ENCODE peak calls at places on chromosomes 11 and 22, in four cellular contexts. K is sigmoid colon, J is brain microvascular endothelial cell, C is H7. Q is an unnamed sample.

GRCh38 chr22:44085743-44086741 is 61.9 kb downstream of the PARVB start:
- DNase-seq in K (peak; percentile 90), C (peak; percentile 82), J (peak; percentile 18), Q (peak; percentile 37)

GRCh38 chr11:1820463-1821325 is 14.1 kb upstream of the SYT8 start:
- DNase-seq in K (no peak), C (no peak), J (peak; percentile 21), Q (no peak)

GRCh38 chr11:117390743-117391142 is 63.1 kb downstream of the CEP164 start:
- DNase-seq in J (no peak), K (peak; percentile 25), C (no peak), Q (no peak)

GRCh38 chr11:72573380-72573949 is 100.8 kb downstream of the PDE2A start:
- DNase-seq in C (peak; percentile 95), K (no peak), J (peak; percentile 39), Q (no peak)

GRCh38 chr11:115214644-115215305 is 289.4 kb downstream of the CADM1 start:
- DNase-seq in K (no peak), J (no peak), C (no peak), Q (no peak)

GRCh38 chr11:11468919-11469318 is 115.9 kb upstream of the CSNK2A3 start:
- DNase-seq in C (no peak), K (no peak), J (peak; percentile 88), Q (no peak)

GRCh38 chr22:25054943-25055511 is 102.5 kb downstream of the KIAA1671 start:
- DNase-seq in C (no peak), K (no peak), J (no peak), Q (no peak)

GRCh38 chr22:46078241-46079092 is 71.9 kb upstream of the PPARA start:
- DNase-seq in K (peak; percentile 91), C (peak; percentile 76), J (no peak), Q (no peak)

GRCh38 chr22:19220867-19221266 is 42.3 kb upstream of the SLC25A1 start:
- DNase-seq in J (no peak), K (no peak), C (no peak), Q (no peak)

GRCh38 chr11:94876645-94877445 is 96.5 kb downstream of the CWC15 start:
- DNase-seq in J (peak; percentile 98), K (peak; percentile 95), C (no peak), Q (no peak)

GRCh38 chr22:37601203-37601539 is 7.5 kb upstream of the GGA1 start:
- DNase-seq in C (peak; percentile 55), K (no peak), J (no peak), Q (no peak)

GRCh38 chr11:114243461-114244372 is 52.5 kb upstream of the NNMT start:
- DNase-seq in K (peak; percentile 81), J (no peak), C (no peak), Q (no peak)

GRCh38 chr22:35905894-35906293 is 122.7 kb downstream of the RBFOX2 start:
- DNase-seq in C (no peak), J (no peak), K (no peak), Q (no peak)

GRCh38 chr22:36325163-36326031 is 62.4 kb downstream of the MYH9 start:
- DNase-seq in K (peak; percentile 93), C (no peak), J (peak; percentile 75), Q (no peak)

GRCh38 chr11:62545437-62546243 is 966 bp downstream of the AHNAK start:
- DNase-seq in K (peak; percentile 97), J (peak; percentile 87), C (peak; percentile 95), Q (no peak)

GRCh38 chr22:38715176-38715764 is 9.5 kb downstream of the GTPBP1 start:
- DNase-seq in J (no peak), K (no peak), C (no peak), Q (no peak)

GRCh38 chr11:102685311-102685710 is 20.3 kb downstream of the MMP27 start:
- DNase-seq in K (no peak), J (no peak), C (no peak), Q (no peak)

GRCh38 chr11:30579776-30580175 is 6.4 kb downstream of the MPPED2 start:
- DNase-seq in K (no peak), J (no peak), C (no peak), Q (no peak)

GRCh38 chr11:114683007-114683406 is 4.7 kb downstream of the NXPE2 start:
- DNase-seq in J (no peak), C (no peak), K (no peak), Q (no peak)

GRCh38 chr22:48899523-48900326 is 927.9 kb downstream of the BRD1 start:
- DNase-seq in C (peak; percentile 28), J (no peak), K (peak; percentile 42), Q (no peak)

GRCh38 chr11:79564288-79564925 is 123.6 kb upstream of the TENM4 start:
- DNase-seq in C (no peak), J (no peak), K (no peak), Q (no peak)

GRCh38 chr11:84817998-84818397 is 809.1 kb downstream of the DLG2 start:
- DNase-seq in J (peak; percentile 54), C (no peak), K (no peak), Q (no peak)

GRCh38 chr11:26783997-26784396 is 62.1 kb upstream of the SLC5A12 start:
- DNase-seq in C (no peak), K (no peak), J (no peak), Q (no peak)

GRCh38 chr22:20231499-20232236 is 36.5 kb downstream of the RTN4R start:
- DNase-seq in C (no peak), K (no peak), J (no peak), Q (no peak)
- H3K4me3 ChIP-seq in C (no peak overlapping the region), K (no peak overlapping the region), J (no peak overlapping the region), Q (no peak overlapping the region)

GRCh38 chr11:46149826-46150225 is 28.6 kb upstream of the PHF21A start:
- DNase-seq in C (no peak), J (no peak), K (no peak), Q (no peak)
- H3K4me3 ChIP-seq in C (no peak overlapping the region), J (no peak overlapping the region), K (no peak overlapping the region), Q (no peak overlapping the region)

GRCh38 chr11:128506999-128507591 is 80.3 kb downstream of the ETS1 start:
- DNase-seq in K (peak; percentile 96), J (peak; percentile 93), C (peak; percentile 43), Q (no peak)
- H3K4me3 ChIP-seq in K (no peak overlapping the region), J (peak overlapping the region; percentile 34), C (no peak overlapping the region), Q (peak overlapping the region; percentile 18)

DNA sequence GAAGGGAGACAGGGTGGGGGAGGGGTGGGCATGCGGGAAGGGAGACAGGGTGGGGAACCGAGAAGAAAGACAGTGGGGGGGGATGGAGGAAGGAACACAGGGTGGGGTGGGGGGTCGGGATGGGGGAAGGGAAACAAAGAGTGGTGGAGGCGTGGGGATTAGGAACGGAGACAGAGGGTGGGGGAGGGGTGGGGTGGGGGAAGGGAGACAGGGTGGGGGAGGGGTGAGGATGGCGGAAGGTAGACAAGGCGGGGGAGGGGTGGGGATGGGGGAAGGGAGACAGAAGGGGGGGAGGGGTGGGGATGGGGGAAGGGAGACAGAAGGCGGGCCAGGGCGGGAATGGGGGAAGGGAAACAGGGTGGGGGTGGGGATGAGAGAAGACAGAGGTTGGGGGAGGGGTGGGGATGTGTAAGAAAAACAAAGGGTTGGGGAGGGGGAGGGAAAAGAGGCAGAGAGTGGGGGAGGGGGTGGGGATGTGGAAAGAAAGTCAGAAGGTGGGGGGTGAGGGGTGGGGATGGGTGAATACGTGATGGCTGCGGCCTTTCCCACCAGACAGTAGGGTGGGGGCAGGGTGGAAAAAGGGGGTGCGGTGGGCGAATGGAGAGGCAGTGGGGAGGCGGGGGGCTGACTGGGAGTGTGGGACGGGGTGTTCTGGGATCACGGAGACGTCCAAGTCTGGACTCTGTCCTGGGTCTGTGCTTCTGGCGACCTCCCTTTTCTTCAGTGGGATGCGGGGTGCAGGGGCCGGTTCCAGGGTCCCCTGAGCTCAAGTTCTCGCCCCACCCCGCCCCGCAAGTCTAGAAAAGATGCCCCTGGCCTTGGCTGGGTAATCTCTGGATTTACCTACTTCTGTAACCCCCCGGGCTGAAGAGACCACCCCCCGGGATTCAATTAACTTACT is 744 bp downstream of the PRAME start:
- DNase-seq in C (peak; percentile 54), J (no peak), K (no peak), Q (no peak)
- H3K4me3 ChIP-seq in C (no peak overlapping the region), J (no peak overlapping the region), K (no peak overlapping the region), Q (no peak overlapping the region)

DNA sequence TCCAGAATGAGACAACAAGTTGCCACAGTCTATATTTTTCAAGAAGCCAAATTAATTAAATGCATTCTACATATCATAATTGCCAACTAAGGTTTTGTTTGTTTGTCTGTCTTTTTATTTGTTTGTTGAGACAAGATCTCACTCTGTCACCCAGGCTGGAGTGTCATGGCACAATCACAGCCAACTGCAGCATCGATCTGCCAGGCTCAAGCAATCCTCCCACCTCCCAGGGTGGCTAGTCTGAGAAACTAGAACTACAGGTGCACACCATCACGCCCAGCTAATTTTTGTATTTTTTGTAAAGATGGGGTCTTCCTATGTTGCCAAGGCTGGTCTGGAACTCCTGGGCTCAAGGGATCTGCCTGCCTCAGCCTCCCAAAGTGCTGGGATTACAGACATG is 140.0 kb downstream of the LRRC4C start:
- DNase-seq in C (no peak), K (no peak), J (no peak), Q (no peak)
- H3K4me3 ChIP-seq in C (no peak overlapping the region), K (no peak overlapping the region), J (no peak overlapping the region), Q (no peak overlapping the region)

Q was measured in GM12864.